ENCODE peak calls at places on chromosomes 16 and 17, in eight cellular contexts. G is adrenal gland; D is IMR-90; P is mesothelial cell of epicardium; I is CD8-positive, alpha-beta T cell; K is esophagus muscularis mucosa; Q is psoas muscle; A is Calu3. T is an unnamed sample.

GRCh38 chr17:1710807-1711553 is 803 bp upstream of the TLCD2 start:
- DNase-seq in Q (no peak), P (no peak), I (no peak), G (no peak), D (no peak), A (no peak), K (no peak), T (no peak)

GRCh38 chr16:79991918-79992317 is 391.4 kb upstream of the MAF start:
- DNase-seq in G (no peak), I (no peak), K (no peak), P (no peak), Q (no peak), A (no peak), D (no peak), T (no peak)

GRCh38 chr16:31473300-31474052 is 1.5 kb downstream of the TGFB1I1 start:
- DNase-seq in K (no peak), D (no peak), Q (peak), P (no peak), I (no peak), G (no peak), A (no peak), T (no peak)

GRCh38 chr17:37608369-37609169 is 649 bp downstream of the SYNRG start:
- DNase-seq in P (peak), K (no peak), Q (no peak), I (no peak), D (peak), A (no peak), G (no peak), T (no peak)

GRCh38 chr17:50803676-50804075 is 31.7 kb upstream of the WFIKKN2 start:
- DNase-seq in Q (no peak), G (no peak), P (no peak), K (no peak), D (no peak), I (no peak), A (no peak), T (no peak)

GRCh38 chr16:15653227-15653626 is 3.2 kb downstream of the NDE1 start:
- DNase-seq in I (no peak), P (no peak), A (no peak), K (no peak), Q (no peak), G (no peak), D (peak), T (no peak)

GRCh38 chr17:50955160-50955559 is 89.0 kb upstream of the TOB1 start:
- DNase-seq in P (no peak), D (no peak), A (no peak), G (peak), I (no peak), Q (no peak), K (no peak), T (no peak)

GRCh38 chr17:40311575-40311974 is 2.6 kb downstream of the RARA start:
- DNase-seq in K (no peak), P (no peak), I (peak), A (peak), G (no peak), D (no peak), Q (peak), T (no peak)

GRCh38 chr16:81106826-81107503 is 10.8 kb upstream of the GCSH start:
- DNase-seq in D (no peak), G (no peak), I (no peak), K (no peak), Q (no peak), P (no peak), A (peak), T (no peak)

GRCh38 chr17:7418472-7419152 is 1.5 kb upstream of the SPEM1 start:
- DNase-seq in Q (no peak), A (no peak), G (no peak), I (no peak), P (no peak), K (no peak), D (no peak), T (no peak)

GRCh38 chr17:43477832-43478634 is 5.7 kb upstream of the DHX8 start:
- DNase-seq in I (no peak), K (no peak), Q (no peak), D (no peak), P (no peak), G (no peak), A (no peak), T (peak)

GRCh38 chr16:9159839-9160550 is 68.6 kb downstream of the HAPSTR1 start:
- DNase-seq in I (no peak), P (peak), A (peak), D (peak), K (no peak), G (peak), Q (no peak), T (peak)

GRCh38 chr16:19375561-19376158 is 42.0 kb upstream of the TMC5 start:
- DNase-seq in Q (no peak), P (no peak), I (no peak), D (peak), G (peak), A (peak), K (no peak), T (no peak)

GRCh38 chr16:29675811-29676643 is 3.0 kb upstream of the QPRT start:
- DNase-seq in A (no peak), Q (no peak), P (no peak), K (no peak), G (no peak), I (no peak), D (peak), T (no peak)

GRCh38 chr17:43579570-43580140 is 33.5 kb upstream of the ETV4 start:
- DNase-seq in I (no peak), P (no peak), K (no peak), G (no peak), Q (no peak), D (peak), A (no peak), T (no peak)

GRCh38 chr17:13460646-13461045 is 141.1 kb downstream of the HS3ST3A1 start:
- DNase-seq in P (no peak), G (no peak), A (no peak), Q (no peak), D (peak), K (no peak), I (no peak), T (no peak)

GRCh38 chr17:57639381-57639780 is 105.7 kb downstream of the CCDC182 start:
- DNase-seq in A (no peak), I (no peak), Q (no peak), K (no peak), P (no peak), G (no peak), D (no peak), T (no peak)

GRCh38 chr16:73031155-73031866 is 16.6 kb downstream of the ZFHX3 start:
- DNase-seq in G (no peak), K (no peak), Q (no peak), I (no peak), P (no peak), D (no peak), A (no peak), T (no peak)

GRCh38 chr17:82358467-82359350 is at the start of gene TEX19:
- DNase-seq in Q (no peak), K (no peak), P (no peak), G (no peak), D (no peak), I (no peak), A (no peak), T (no peak)

GRCh38 chr17:50096092-50096491 is 941 bp downstream of the PDK2 start:
- DNase-seq in A (no peak), Q (no peak), K (no peak), D (no peak), G (no peak), P (no peak), I (no peak), T (no peak)

GRCh38 chr16:8565498-8565897 is 24.8 kb downstream of the TMEM114 start:
- DNase-seq in P (no peak), A (peak), K (no peak), Q (no peak), G (no peak), I (no peak), D (no peak), T (no peak)

GRCh38 chr16:35749253-35750141 is 2290.1 kb downstream of the TP53TG3F start:
- DNase-seq in P (no peak), Q (no peak), I (peak), A (no peak), D (no peak), G (no peak), K (peak), T (no peak)

GRCh38 chr16:8929086-8929748 is 34.5 kb downstream of the USP7 start:
- DNase-seq in K (no peak), D (no peak), G (no peak), A (no peak), I (no peak), Q (no peak), P (no peak), T (no peak)

GRCh38 chr17:70297397-70297796 is 128.1 kb downstream of the KCNJ2 start:
- DNase-seq in K (no peak), A (no peak), D (no peak), G (no peak), P (no peak), Q (no peak), I (no peak), T (no peak)

GRCh38 chr17:5540321-5540720 is 44.0 kb downstream of the NLRP1 start:
- DNase-seq in I (no peak), P (no peak), D (no peak), G (no peak), A (no peak), K (no peak), Q (no peak), T (no peak)

GRCh38 chr17:68296217-68297140 is 5.2 kb downstream of the ARSG start:
- DNase-seq in Q (peak), I (peak), K (no peak), D (no peak), G (no peak), A (no peak), P (no peak), T (no peak)

GRCh38 chr16:53154513-53154912 is 99.7 kb downstream of the CHD9 start:
- DNase-seq in G (no peak), A (no peak), P (no peak), D (no peak), Q (no peak), I (no peak), K (no peak), T (no peak)

GRCh38 chr17:81009124-81009523 is 17.5 kb downstream of the CHMP6 start:
- DNase-seq in P (no peak), A (no peak), G (no peak), Q (peak), I (no peak), K (no peak), D (no peak), T (no peak)

GRCh38 chr17:44235583-44235936 is 16.1 kb upstream of the UBTF start:
- DNase-seq in P (no peak), I (no peak), D (peak), K (no peak), A (no peak), G (no peak), Q (no peak), T (no peak)

GRCh38 chr17:40582328-40582901 is 17.1 kb upstream of the CCR7 start:
- DNase-seq in P (no peak), Q (peak), D (no peak), K (no peak), I (peak), G (peak), A (peak), T (no peak)

GRCh38 chr17:60102632-60103047 is 23.9 kb upstream of the HEATR6 start:
- DNase-seq in K (no peak), Q (peak), I (peak), P (no peak), D (peak), G (no peak), A (no peak), T (no peak)

GRCh38 chr16:87471278-87472141 is 21.3 kb downstream of the ZCCHC14 start:
- DNase-seq in P (no peak), D (no peak), A (no peak), K (no peak), Q (no peak), I (no peak), G (peak), T (no peak)

GRCh38 chr17:20935740-20936139 is 107.1 kb downstream of the USP22 start:
- DNase-seq in K (no peak), A (no peak), I (no peak), P (no peak), Q (no peak), D (peak), G (no peak), T (no peak)

GRCh38 chr16:17773698-17774101 is 302.9 kb upstream of the XYLT1 start:
- DNase-seq in D (peak), I (no peak), P (no peak), G (no peak), Q (no peak), A (no peak), K (no peak), T (no peak)

GRCh38 chr16:27273670-27274522 is 5.3 kb upstream of the NSMCE1 start:
- DNase-seq in D (peak), K (peak), P (no peak), Q (no peak), G (no peak), A (peak), I (no peak), T (no peak)

GRCh38 chr17:72455562-72455961 is 334.7 kb downstream of the SOX9 start:
- DNase-seq in I (no peak), P (no peak), A (peak), G (no peak), Q (no peak), D (no peak), K (no peak), T (no peak)
- TF ChIP-seq CTCF in I (no peak), P (no peak), A (no peak), G (no peak), Q (no peak), D (peak), K (no peak), T (no peak)

GRCh38 chr17:61389670-61390478 is 9.8 kb upstream of the TBX2 start:
- DNase-seq in D (peak), A (peak), P (no peak), I (peak), G (no peak), Q (peak), K (no peak), T (peak)
- TF ChIP-seq CTCF in D (peak), A (peak), P (peak), I (peak), G (peak), Q (peak), K (peak), T (peak)

GRCh38 chr17:17033466-17033865 is 8.8 kb upstream of the MPRIP start:
- DNase-seq in A (no peak), Q (no peak), P (no peak), K (no peak), G (no peak), D (no peak), I (no peak), T (no peak)

GRCh38 chr17:17030515-17031211 is 11.6 kb upstream of the MPRIP start:
- DNase-seq in P (no peak), G (no peak), D (no peak), Q (no peak), K (no peak), I (no peak), A (no peak), T (no peak)

GRCh38 chr17:17029938-17030337 is 12.3 kb upstream of the MPRIP start:
- DNase-seq in K (no peak), D (no peak), I (no peak), A (no peak), Q (peak), P (no peak), G (no peak), T (no peak)

GRCh38 chr17:17034028-17034427 is 8.2 kb upstream of the MPRIP start:
- DNase-seq in K (no peak), A (no peak), I (no peak), G (no peak), D (no peak), Q (no peak), P (no peak), T (no peak)

DNA sequence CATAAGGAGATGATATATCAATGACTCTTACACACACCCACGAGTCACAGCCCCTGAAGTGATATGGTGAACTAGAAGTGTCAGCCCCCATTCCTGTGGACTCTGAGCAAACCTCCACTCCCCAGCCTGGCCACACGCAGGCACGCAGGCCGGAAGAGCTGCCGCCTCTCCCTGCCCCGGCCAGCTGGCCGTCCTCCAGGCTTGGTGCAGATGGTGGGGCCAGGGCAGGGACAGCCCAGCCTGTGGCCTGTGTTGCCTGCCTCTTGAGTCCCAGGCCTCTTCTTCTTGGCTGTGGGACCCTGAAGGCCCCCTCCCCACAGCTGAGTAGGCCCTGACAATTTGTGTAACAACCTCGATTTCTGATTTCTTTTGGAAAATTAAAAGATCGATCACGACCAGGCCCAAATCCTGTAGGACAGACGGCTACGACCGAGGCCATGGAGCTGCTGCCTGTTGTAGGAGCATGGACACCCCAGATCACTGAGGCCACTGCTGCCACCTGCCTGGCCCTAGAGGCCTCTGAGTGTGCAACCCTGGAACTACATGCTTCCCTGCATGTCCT is 10.0 kb upstream of the MPRIP start:
- DNase-seq in P (no peak), I (no peak), D (peak), G (peak), A (peak), Q (peak), K (no peak), T (no peak)
- TF ChIP-seq CTCF in P (no peak), I (no peak), D (no peak), G (peak), A (no peak), Q (no peak), K (no peak), T (no peak)

DNA sequence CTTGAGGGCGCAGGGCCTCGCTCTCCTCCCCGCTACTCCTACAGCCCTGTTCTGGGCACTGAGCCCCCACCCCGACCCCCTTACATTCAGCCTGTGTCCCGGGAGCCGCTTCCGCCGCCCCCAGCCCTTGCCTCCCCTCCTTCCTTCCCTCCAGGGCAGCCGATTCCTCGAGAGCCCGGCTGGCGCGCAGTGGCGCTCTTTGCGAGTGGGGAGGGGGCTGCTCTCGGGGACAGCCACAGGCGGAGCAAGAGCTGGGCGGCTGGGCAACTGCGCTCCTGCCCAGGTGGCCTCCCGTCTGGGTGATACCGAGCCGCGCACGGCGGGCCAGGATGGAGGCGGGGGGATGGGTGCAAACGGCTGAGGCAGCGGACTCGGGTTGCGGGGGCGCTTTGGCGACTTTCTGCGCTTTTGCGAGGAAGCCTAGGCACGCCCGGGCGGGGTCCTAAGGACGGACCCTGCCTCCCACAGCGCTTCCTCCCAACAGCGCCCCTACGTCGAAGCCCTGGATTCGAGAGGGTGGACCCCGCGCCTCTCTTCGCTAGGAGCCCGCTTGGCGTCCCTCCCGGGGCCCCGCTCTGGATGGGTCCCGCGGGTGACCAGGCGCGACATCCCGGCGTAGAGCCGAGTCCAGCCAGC is 1.3 kb downstream of the MMP15 start:
- DNase-seq in G (no peak), Q (no peak), K (no peak), I (no peak), A (peak), D (no peak), P (no peak), T (no peak)
- TF ChIP-seq CTCF in G (no peak), Q (no peak), K (no peak), I (no peak), A (no peak), D (no peak), P (no peak), T (no peak)

DNA sequence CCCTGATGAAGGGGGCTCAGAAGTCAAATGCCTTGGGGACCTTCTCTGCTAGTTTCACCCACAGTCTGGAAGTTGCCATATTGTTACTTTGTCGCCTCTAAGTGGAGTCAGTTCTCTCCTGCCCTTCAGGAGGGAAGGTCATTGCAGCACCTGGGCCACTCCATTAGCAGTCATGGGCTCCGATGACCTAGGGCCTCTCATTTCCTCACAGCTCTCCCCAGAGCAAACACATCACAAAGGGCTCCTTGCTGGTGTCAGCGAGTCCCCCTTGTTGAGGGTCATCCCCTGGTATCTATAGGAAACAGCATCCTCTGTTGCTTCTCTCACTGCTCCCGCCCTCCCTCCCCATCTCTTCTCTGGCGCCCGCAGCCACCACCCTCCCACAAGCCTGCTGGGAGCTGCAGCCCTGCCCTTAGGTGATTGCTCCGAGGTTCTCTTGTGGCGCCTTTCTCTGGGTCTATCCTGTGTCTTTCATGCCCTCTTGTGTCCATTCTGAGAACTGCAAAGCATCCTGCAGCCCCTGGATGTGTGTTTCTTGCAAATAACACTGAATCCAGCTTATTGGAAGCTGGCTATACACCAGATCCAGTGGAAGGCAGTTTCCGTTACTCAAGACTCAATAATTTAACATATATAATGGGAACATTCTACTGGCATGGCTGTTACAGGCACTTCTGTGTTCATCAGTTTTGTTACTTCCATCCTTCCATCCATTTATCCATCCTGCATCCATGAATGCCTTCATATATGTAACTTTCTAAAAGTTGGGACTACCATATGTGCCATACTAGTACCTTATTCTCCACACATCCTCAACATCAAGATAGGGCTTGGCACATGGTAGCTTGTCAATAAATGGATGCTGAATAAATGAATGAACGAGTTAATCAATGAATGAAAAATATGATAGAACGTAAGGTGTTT is 21.2 kb downstream of the PDILT start:
- DNase-seq in A (peak), D (peak), I (no peak), K (no peak), G (peak), P (no peak), Q (no peak), T (no peak)
- TF ChIP-seq CTCF in A (peak), D (peak), I (peak), K (peak), G (peak), P (peak), Q (peak), T (peak)

T was measured in D721Med.